ENCODE peak calls at places on chromosomes 7 and 10, in nine cellular contexts. K is Peyer's patch; O is CD4-positive, alpha-beta T cell; N is pancreas; F is fibroblast of lung; Z is endodermal cell; J is upper lobe of left lung; W is neural progenitor cell; R is HCT116. X is an unnamed sample.

GRCh38 chr7:45239486-45239885 is 81.9 kb downstream of the RAMP3 start:
- DNase-seq in R (no peak), W (no peak), O (no peak), J (no peak), K (no peak), Z (no peak), N (no peak), F (peak; percentile 82), X (peak; percentile 2)

GRCh38 chr7:116776610-116777289 is 85.6 kb upstream of the CAPZA2 start:
- DNase-seq in R (peak; percentile 97), K (no peak), W (no peak), J (no peak), O (no peak), N (no peak), Z (no peak), F (peak; percentile 95), X (peak; percentile 38)

GRCh38 chr7:113086431-113086888 is at the start of gene GPR85:
- DNase-seq in Z (peak; percentile 90), K (no peak), N (peak; percentile 40), R (no peak), J (peak; percentile 93), F (peak; percentile 74), O (peak; percentile 11), W (peak; percentile 95), X (no peak)

GRCh38 chr7:132249591-132249971 is 326.7 kb downstream of the PLXNA4 start:
- DNase-seq in W (peak; percentile 69), R (no peak), J (peak; percentile 19), F (peak; percentile 31), Z (peak; percentile 82), N (no peak), O (no peak), K (no peak), X (no peak)

GRCh38 chr7:86214734-86215133 is 429.0 kb upstream of the GRM3 start:
- DNase-seq in W (no peak), J (no peak), R (no peak), F (no peak), N (no peak), K (no peak), O (no peak), Z (no peak), X (no peak)

GRCh38 chr10:15433850-15434537 is 62.9 kb upstream of the FAM171A1 start:
- DNase-seq in R (peak; percentile 38), F (peak; percentile 32), N (no peak), Z (no peak), O (no peak), J (no peak), W (peak; percentile 68), K (no peak), X (no peak)

GRCh38 chr7:67343566-67343965 is 346.9 kb downstream of the TYW1 start:
- DNase-seq in W (no peak), N (no peak), F (no peak), O (no peak), Z (peak; percentile 19), J (no peak), R (no peak), K (no peak), X (no peak)

GRCh38 chr7:17298102-17298839 is at the start of gene AHR:
- DNase-seq in K (peak; percentile 94), Z (peak; percentile 94), O (peak; percentile 84), R (peak; percentile 88), N (peak; percentile 94), F (peak; percentile 96), J (peak; percentile 96), W (peak; percentile 88), X (peak; percentile 51)

GRCh38 chr10:110723224-110723891 is 79.2 kb downstream of the RBM20 start:
- DNase-seq in O (no peak), N (no peak), K (no peak), Z (no peak), W (no peak), F (no peak), J (no peak), R (no peak), X (no peak)

GRCh38 chr10:78552261-78552811 is 516.4 kb upstream of the ZMIZ1 start:
- DNase-seq in K (no peak), J (no peak), O (no peak), Z (peak; percentile 60), W (no peak), R (no peak), N (no peak), F (peak; percentile 89), X (peak; percentile 18)
- H3K27me3 ChIP-seq in K (no peaks in the 10 kb centered on the region), J (no peaks in the 10 kb centered on the region), O (no peaks in the 10 kb centered on the region), Z (peaks cover 14% of the 10 kb centered on the region), W (no peaks in the 10 kb centered on the region), R (peaks cover 16% of the 10 kb centered on the region), N (no peaks in the 10 kb centered on the region), F (peaks cover 14% of the 10 kb centered on the region), X (peaks cover 2% of the 10 kb centered on the region)

GRCh38 chr7:155003215-155003999 is 483 bp upstream of the PAXIP1 start:
- DNase-seq in F (peak; percentile 71), N (peak; percentile 83), W (peak; percentile 91), J (peak; percentile 96), O (peak; percentile 85), Z (peak; percentile 89), K (peak; percentile 73), R (peak; percentile 35), X (no peak)

GRCh38 chr7:154998481-154998880 is 4.4 kb downstream of the PAXIP1 start:
- DNase-seq in O (no peak), R (no peak), N (no peak), K (peak; percentile 92), W (no peak), F (no peak), J (no peak), Z (no peak), X (no peak)

GRCh38 chr7:155002411-155003214 is at the start of gene PAXIP1:
- DNase-seq in R (no peak), F (peak; percentile 13), J (peak; percentile 94), K (peak; percentile 30), W (peak; percentile 92), N (peak; percentile 67), Z (peak; percentile 79), O (peak; percentile 23), X (no peak)

GRCh38 chr7:155001756-155002410 is 1.0 kb downstream of the PAXIP1 start:
- DNase-seq in N (no peak), F (peak; percentile 3), Z (no peak), O (no peak), R (no peak), W (no peak), K (no peak), J (no peak), X (no peak)

DNA sequence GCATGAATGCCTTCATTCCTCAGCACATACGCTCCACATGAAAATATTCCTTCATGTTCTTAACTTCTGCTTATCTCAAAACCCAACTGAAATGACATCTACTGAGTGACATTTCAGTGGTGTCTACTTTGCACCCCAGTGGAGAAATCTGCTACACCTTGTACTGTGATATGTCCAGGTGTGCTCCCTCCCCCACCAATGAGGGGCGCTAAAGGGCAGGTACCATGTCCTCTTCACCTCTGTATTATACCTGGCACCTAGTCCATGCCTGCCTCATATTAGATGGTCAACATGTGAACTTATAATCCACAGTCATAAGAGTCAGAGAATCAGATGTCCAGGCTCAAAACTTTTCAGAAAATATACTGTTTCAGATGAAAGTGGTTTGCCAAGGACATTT is 2.1 kb downstream of the PAXIP1 start:
- DNase-seq in R (no peak), W (no peak), O (no peak), F (no peak), N (peak; percentile 29), Z (no peak), J (no peak), K (no peak), X (no peak)
- TF ChIP-seq CTCF in R (peak; percentile 57), W (peak; percentile 11), O (no peak), F (no peak), N (no peak), Z (peak; percentile 67), J (no peak), K (no peak), X (no peak)

DNA sequence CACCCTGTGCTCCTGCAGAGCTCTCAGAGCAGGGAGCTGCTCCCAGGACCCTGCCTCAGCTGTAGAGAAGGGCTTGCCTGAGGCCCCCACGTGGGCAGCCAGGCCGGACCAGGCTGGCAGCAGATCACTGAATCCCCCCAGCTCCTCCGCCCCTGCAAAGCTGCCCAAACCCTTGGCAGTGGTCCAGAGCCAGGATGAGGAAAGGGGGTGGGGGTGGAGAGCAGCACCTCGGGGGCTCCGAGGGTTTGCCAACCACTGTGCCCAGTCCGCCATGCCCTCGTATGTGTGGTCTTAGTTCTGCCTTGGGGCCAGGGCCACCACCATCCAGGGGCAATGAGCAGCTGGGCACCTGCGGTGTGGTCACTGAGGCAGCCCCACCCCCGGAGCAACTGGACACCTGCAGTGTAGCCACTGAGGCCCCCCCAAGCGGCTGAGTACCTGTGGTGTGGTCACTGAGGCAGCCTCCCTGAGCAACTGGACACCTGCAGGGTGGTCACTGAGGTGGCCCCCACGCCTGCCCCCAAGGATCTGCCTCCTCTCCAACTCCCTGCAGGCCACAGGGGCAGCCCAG is 90.8 kb downstream of the TCERG1L start:
- DNase-seq in J (no peak), W (no peak), R (no peak), F (no peak), K (no peak), Z (no peak), O (no peak), N (no peak), X (no peak)
- H3K27me3 ChIP-seq in J (no peaks in the 10 kb centered on the region), W (no peaks in the 10 kb centered on the region), R (no peaks in the 10 kb centered on the region), F (no peaks in the 10 kb centered on the region), K (no peaks in the 10 kb centered on the region), Z (no peaks in the 10 kb centered on the region), O (no peaks in the 10 kb centered on the region), N (no peaks in the 10 kb centered on the region), X (no peaks in the 10 kb centered on the region)

GRCh38 chr10:78259394-78259793 is 225.7 kb downstream of the RPS24 start:
- DNase-seq in K (no peak), O (no peak), W (no peak), N (no peak), J (no peak), R (no peak), Z (no peak), F (no peak), X (no peak)

GRCh38 chr10:78260141-78260540 is 226.5 kb downstream of the RPS24 start:
- DNase-seq in R (no peak), J (no peak), O (no peak), W (no peak), Z (no peak), N (no peak), K (no peak), F (no peak), X (no peak)

GRCh38 chr10:78255796-78256638 is 222.4 kb downstream of the RPS24 start:
- DNase-seq in J (no peak), O (no peak), N (no peak), R (peak; percentile 82), K (no peak), Z (peak; percentile 58), F (peak; percentile 99), W (no peak), X (peak; percentile 94)

GRCh38 chr10:78260675-78261074 is 227.0 kb downstream of the RPS24 start:
- DNase-seq in R (no peak), W (no peak), F (no peak), J (no peak), O (no peak), K (no peak), N (no peak), Z (no peak), X (no peak)

GRCh38 chr10:78258303-78259030 is 224.8 kb downstream of the RPS24 start:
- DNase-seq in F (no peak), K (no peak), O (no peak), R (no peak), Z (no peak), W (no peak), N (no peak), J (no peak), X (no peak)
- TF ChIP-seq CTCF in F (no peak), K (peak; percentile 35), O (peak; percentile 24), R (peak; percentile 48), Z (peak; percentile 64), W (peak; percentile 19), N (no peak), J (no peak), X (no peak)

X was measured in BJ.